ENCODE peak calls at places on chromosome 4, in five cellular contexts. W is tibial nerve, E is NCI-H446, U is anterior cingulate cortex, M is COR-L47. P is an unnamed sample.

GRCh38 chr4:152990471-152991131 is 54.5 kb downstream of the FHDC1 start:
- DNase-seq in U (no peak), E (no peak), W (no peak), M (no peak), P (no peak)

GRCh38 chr4:109588176-109588575 is 28.1 kb downstream of the MCUB start:
- DNase-seq in E (no peak), W (no peak), U (no peak), M (no peak), P (no peak)

GRCh38 chr4:10020871-10021676 is at the start of gene SLC2A9:
- DNase-seq in W (no peak), U (no peak), M (no peak), E (no peak), P (peak)

GRCh38 chr4:98181815-98182214 is 38.5 kb upstream of the STPG2 start:
- DNase-seq in E (no peak), W (no peak), M (no peak), U (no peak), P (no peak)

GRCh38 chr4:82792912-82793649 is 5.5 kb downstream of the SCD5 start:
- DNase-seq in U (no peak), W (no peak), E (no peak), M (no peak), P (no peak)

GRCh38 chr4:10160280-10160856 is 43.8 kb upstream of the WDR1 start:
- DNase-seq in E (no peak), U (no peak), M (no peak), W (no peak), P (no peak)

GRCh38 chr4:41753942-41754341 is 5.4 kb upstream of the PHOX2B start:
- DNase-seq in U (no peak), M (no peak), W (no peak), E (no peak), P (no peak)

GRCh38 chr4:88526221-88526815 is 2.7 kb upstream of the PYURF start:
- DNase-seq in W (no peak), E (no peak), M (no peak), U (no peak), P (no peak)

GRCh38 chr4:78432896-78433295 is 118.7 kb upstream of the ANXA3 start:
- DNase-seq in W (no peak), M (no peak), U (no peak), E (no peak), P (no peak)

GRCh38 chr4:109559625-109559982 is 442 bp upstream of the MCUB start:
- DNase-seq in U (no peak), M (no peak), E (no peak), W (no peak), P (peak)

GRCh38 chr4:145071560-145071959 is 26.4 kb downstream of the ANAPC10 start:
- DNase-seq in U (no peak), M (no peak), E (no peak), W (no peak), P (no peak)

GRCh38 chr4:25592670-25593069 is 63.0 kb upstream of the SLC34A2 start:
- DNase-seq in M (no peak), E (no peak), U (no peak), W (no peak), P (no peak)

GRCh38 chr4:114281561-114281960 is 302.1 kb upstream of the ARSJ start:
- DNase-seq in M (no peak), E (no peak), U (no peak), W (no peak), P (no peak)

GRCh38 chr4:74501579-74501978 is 56.6 kb downstream of the AREG start:
- DNase-seq in W (no peak), E (no peak), M (no peak), U (no peak), P (no peak)

GRCh38 chr4:105551968-105552746 is at the start of gene ARHGEF38:
- DNase-seq in U (no peak), E (no peak), W (no peak), M (peak), P (no peak)

GRCh38 chr4:29423836-29424721 is 1296.1 kb upstream of the PCDH7 start:
- DNase-seq in M (no peak), W (no peak), U (no peak), E (no peak), P (no peak)

P was measured in Right ventricle myocardium superior.